ENCODE peak calls at places on chromosomes 11 and 22, in five cellular contexts. T is dorsolateral prefrontal cortex, R is IMR-90, Y is tibial artery, F is hepatocyte. G is an unnamed sample.

GRCh38 chr11:112540261-112540660 is 279.6 kb upstream of the PLET1 start:
- DNase-seq in F (no peak), T (no peak), R (no peak), Y (no peak), G (no peak)

GRCh38 chr11:2217211-2218081 is 45.8 kb upstream of the TH start:
- DNase-seq in F (no peak), Y (no peak), R (no peak), T (no peak), G (no peak)

GRCh38 chr11:128904303-128904871 is 13.2 kb downstream of the KCNJ5 start:
- DNase-seq in T (no peak), Y (no peak), F (no peak), R (no peak), G (peak; percentile 34)

GRCh38 chr11:45102810-45103621 is 43.4 kb upstream of the PRDM11 start:
- DNase-seq in F (peak; percentile 77), Y (no peak), T (no peak), R (peak; percentile 88), G (peak; percentile 82)

GRCh38 chr11:119691020-119691666 is 37.9 kb downstream of the NECTIN1 start:
- DNase-seq in T (no peak), Y (no peak), R (no peak), F (no peak), G (peak; percentile 37)

GRCh38 chr11:66438009-66438503 is 592 bp downstream of the MRPL11 start:
- DNase-seq in R (no peak), T (no peak), F (peak; percentile 26), Y (no peak), G (peak; percentile 11)

GRCh38 chr11:12005476-12005875 is 3.0 kb downstream of the DKK3 start:
- DNase-seq in Y (no peak), T (no peak), F (no peak), R (peak; percentile 89), G (no peak)

GRCh38 chr11:7167976-7168740 is 79.4 kb downstream of the RBMXL2 start:
- DNase-seq in Y (no peak), T (no peak), R (no peak), F (no peak), G (no peak)

GRCh38 chr11:199782-200181 is 6.9 kb downstream of the SCGB1C1 start:
- DNase-seq in R (no peak), F (no peak), Y (no peak), T (no peak), G (no peak)

GRCh38 chr11:36724742-36725387 is 126.8 kb upstream of the RAG2 start:
- DNase-seq in F (no peak), R (no peak), Y (no peak), T (no peak), G (no peak)

GRCh38 chr11:78189851-78190250 is 1.1 kb downstream of the USP35 start:
- DNase-seq in F (no peak), R (no peak), Y (peak; percentile 69), T (no peak), G (no peak)

GRCh38 chr11:66388746-66389386 is 17.3 kb upstream of the SLC29A2 start:
- DNase-seq in R (peak; percentile 73), F (peak; percentile 83), T (no peak), Y (peak; percentile 74), G (peak; percentile 86)

GRCh38 chr11:11963842-11964773 is 44.3 kb downstream of the DKK3 start:
- DNase-seq in R (no peak), T (no peak), Y (no peak), F (no peak), G (no peak)

GRCh38 chr11:11065396-11065795 is 207.5 kb upstream of the ZBED5 start:
- DNase-seq in R (no peak), T (no peak), F (no peak), Y (no peak), G (no peak)

GRCh38 chr22:29883045-29883830 is at the start of gene MTMR3:
- DNase-seq in R (peak; percentile 84), T (peak; percentile 95), Y (peak; percentile 95), F (peak; percentile 98), G (peak; percentile 97)

GRCh38 chr11:131584694-131585592 is 214.5 kb downstream of the NTM start:
- DNase-seq in F (no peak), R (no peak), T (peak; percentile 93), Y (no peak), G (peak; percentile 64)

GRCh38 chr11:9250139-9250582 is 15.0 kb downstream of the DENND5A start:
- DNase-seq in F (no peak), R (no peak), T (no peak), Y (no peak), G (no peak)

GRCh38 chr11:44178381-44178780 is 82.9 kb downstream of the EXT2 start:
- DNase-seq in F (peak; percentile 34), Y (no peak), T (no peak), R (peak; percentile 61), G (peak; percentile 12)

GRCh38 chr22:29216873-29217666 is 11.4 kb downstream of the EMID1 start:
- DNase-seq in T (peak; percentile 63), R (peak; percentile 78), F (peak; percentile 46), Y (no peak), G (no peak)

GRCh38 chr22:22578702-22579424 is 19.8 kb upstream of the PRAME start:
- DNase-seq in T (no peak), F (peak; percentile 39), Y (no peak), R (peak; percentile 39), G (no peak)

GRCh38 chr11:47672283-47672730 is 29.9 kb upstream of the MTCH2 start:
- DNase-seq in Y (no peak), R (peak; percentile 37), F (no peak), T (no peak), G (no peak)

GRCh38 chr11:117443269-117444186 is 115.9 kb downstream of the CEP164 start:
- DNase-seq in F (peak; percentile 82), Y (peak; percentile 47), T (peak; percentile 81), R (peak; percentile 30), G (peak; percentile 88)

GRCh38 chr11:61507962-61508824 is at the start of gene LRRC10B:
- DNase-seq in F (peak; percentile 79), R (no peak), T (peak; percentile 57), Y (no peak), G (peak; percentile 96)

GRCh38 chr22:24290459-24290858 is 19.8 kb downstream of the SPECC1L start:
- DNase-seq in R (peak; percentile 45), T (no peak), F (no peak), Y (no peak), G (no peak)

GRCh38 chr11:47917643-47918369 is 62.6 kb upstream of the PTPRJ start:
- DNase-seq in T (peak; percentile 42), Y (peak; percentile 93), F (peak; percentile 80), R (peak; percentile 98), G (no peak)

GRCh38 chr11:107801641-107802040 is 56.9 kb downstream of the SLC35F2 start:
- DNase-seq in R (no peak), F (no peak), T (no peak), Y (no peak), G (no peak)

GRCh38 chr11:47433991-47434786 is 8.0 kb upstream of the PSMC3 start:
- DNase-seq in F (no peak), R (peak; percentile 70), T (no peak), Y (no peak), G (no peak)

GRCh38 chr11:2590951-2591754 is 108.6 kb downstream of the KCNQ1OT1 start:
- DNase-seq in R (no peak), T (peak; percentile 88), F (peak; percentile 3), Y (no peak), G (no peak)

GRCh38 chr11:47208628-47209027 is 6.1 kb upstream of the DDB2 start:
- DNase-seq in R (no peak), Y (no peak), T (no peak), F (no peak), G (no peak)

GRCh38 chr11:125932301-125932700 is 13.5 kb upstream of the VSIG10L2 start:
- DNase-seq in F (no peak), Y (peak; percentile 54), R (no peak), T (no peak), G (no peak)

GRCh38 chr22:19448076-19448607 is 631 bp upstream of the C22orf39 start:
- DNase-seq in F (peak; percentile 72), Y (no peak), R (peak; percentile 43), T (no peak), G (peak; percentile 60)

GRCh38 chr11:115420524-115420923 is 83.7 kb downstream of the CADM1 start:
- DNase-seq in F (no peak), R (no peak), Y (no peak), T (no peak), G (no peak)

GRCh38 chr11:45472713-45473317 is 186.7 kb upstream of the SYT13 start:
- DNase-seq in T (no peak), R (no peak), Y (peak; percentile 49), F (no peak), G (no peak)

GRCh38 chr11:128208329-128209220 is 378.8 kb downstream of the ETS1 start:
- DNase-seq in F (no peak), T (no peak), R (peak; percentile 93), Y (peak; percentile 71), G (no peak)

GRCh38 chr11:2342557-2342956 is 34.6 kb upstream of the CD81 start:
- DNase-seq in Y (no peak), F (no peak), T (no peak), R (no peak), G (no peak)

GRCh38 chr22:41286639-41287091 is 678 bp upstream of the RANGAP1 start:
- DNase-seq in T (no peak), F (peak; percentile 35), Y (no peak), R (peak; percentile 38), G (no peak)

GRCh38 chr11:44096360-44097188 is 1.1 kb downstream of the EXT2 start:
- DNase-seq in R (peak; percentile 21), Y (no peak), T (no peak), F (peak; percentile 14), G (no peak)

GRCh38 chr22:26555478-26555877 is 34.5 kb downstream of the TPST2 start:
- DNase-seq in F (no peak), T (no peak), R (no peak), Y (no peak), G (no peak)
- H3K4me3 ChIP-seq in F (no peak overlapping the region), T (no peak overlapping the region), R (no peak overlapping the region), Y (no peak overlapping the region), G (no peak overlapping the region)

DNA sequence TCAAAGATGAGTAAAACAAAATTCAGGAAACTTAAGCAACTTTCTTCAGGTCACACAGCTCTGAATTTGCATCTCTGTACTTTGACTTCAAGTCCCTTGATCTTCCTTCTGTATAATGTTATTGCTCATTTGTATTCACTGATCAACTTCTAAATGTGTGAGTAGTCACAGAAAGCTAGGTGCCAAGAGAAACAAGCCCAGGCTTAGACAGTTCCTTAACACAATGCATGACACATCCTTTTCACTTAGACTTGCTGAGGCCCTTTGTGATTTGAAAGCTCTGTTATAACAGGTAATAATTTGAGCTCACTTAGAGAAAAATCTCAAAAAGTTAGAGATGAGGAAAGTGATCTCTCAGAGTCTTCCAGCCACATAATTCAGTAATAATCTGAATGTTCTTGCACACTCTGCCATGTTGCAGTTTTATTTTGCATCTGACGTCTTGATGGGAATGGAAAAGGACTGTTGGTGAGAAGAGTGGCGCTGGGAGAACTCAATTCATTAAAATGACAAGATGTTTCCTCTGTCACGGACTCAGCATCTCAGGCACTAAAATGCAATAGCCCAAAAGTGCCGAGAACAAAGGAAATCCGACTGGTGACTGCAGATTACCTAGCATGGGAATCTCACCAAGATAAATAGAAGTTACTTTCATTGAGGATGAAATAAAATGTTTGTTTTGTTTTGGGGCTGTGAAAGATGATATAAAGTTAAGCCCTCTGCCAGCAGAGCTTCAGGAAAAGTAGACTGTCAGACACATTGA is 665.3 kb downstream of the OPCML start:
- DNase-seq in Y (no peak), R (peak; percentile 37), F (no peak), T (no peak), G (no peak)
- H3K4me3 ChIP-seq in Y (no peak overlapping the region), R (no peak overlapping the region), F (no peak overlapping the region), T (no peak overlapping the region), G (no peak overlapping the region)

GRCh38 chr22:42932857-42933782 is 76.0 kb upstream of the ARFGAP3 start:
- DNase-seq in F (no peak), T (no peak), R (peak; percentile 28), Y (no peak), G (no peak)
- H3K4me3 ChIP-seq in F (no peak overlapping the region), T (no peak overlapping the region), R (no peak overlapping the region), Y (peak overlapping the region; percentile 20), G (no peak overlapping the region)

GRCh38 chr22:37591823-37592404 is 12.0 kb upstream of the LGALS2 start:
- DNase-seq in F (no peak), T (no peak), R (no peak), Y (no peak), G (no peak)
- H3K4me3 ChIP-seq in F (no peak overlapping the region), T (peak overlapping the region; percentile 24), R (no peak overlapping the region), Y (no peak overlapping the region), G (peak overlapping the region; percentile 19)